ENCODE peak calls at places on chromosomes 5 and 9, in seven cellular contexts. E is activated CD8-positive, alpha-beta memory T cell treated with anti-CD3 and anti-CD28 coated beads for 4 hours; R is uterus; G is activated CD4-positive, alpha-beta T cell treated with anti-CD3 and anti-CD28 coated beads for 1 hour; F is NCI-H69; T is amniotic stem cell; O is stromal cell of bone marrow. C is an unnamed sample.

GRCh38 chr5:122906768-122907167 is 61.4 kb downstream of the SNX24 start:
- DNase-seq in E (no peak), R (peak; percentile 27), G (no peak), F (no peak), T (no peak), O (no peak), C (no peak)

GRCh38 chr5:123882946-123883345 is 371.0 kb downstream of the CSNK1G3 start:
- DNase-seq in E (no peak), R (no peak), G (no peak), F (peak; percentile 50), T (no peak), O (no peak), C (no peak)

GRCh38 chr9:131297903-131298302 is 8.4 kb downstream of the PLPP7 start:
- DNase-seq in E (no peak), R (no peak), G (no peak), F (no peak), T (no peak), O (no peak), C (no peak)

GRCh38 chr5:173829826-173830225 is 58.3 kb upstream of the CPEB4 start:
- DNase-seq in E (no peak), R (no peak), G (no peak), F (no peak), T (peak; percentile 53), O (no peak), C (no peak)

GRCh38 chr9:10678010-10678409 is 65.2 kb upstream of the PTPRD start:
- DNase-seq in E (no peak), R (no peak), G (no peak), F (no peak), T (no peak), O (no peak), C (no peak)

GRCh38 chr5:6820851-6821479 is 107.7 kb downstream of the TENT4A start:
- DNase-seq in E (no peak), R (no peak), G (no peak), F (peak; percentile 84), T (no peak), O (no peak), C (no peak)

GRCh38 chr5:180648658-180649296 is 623 bp downstream of the FLT4 start:
- DNase-seq in E (no peak), R (peak; percentile 10), G (no peak), F (peak; percentile 26), T (no peak), O (no peak), C (peak; percentile 24)

GRCh38 chr5:153515269-153515668 is 24.8 kb downstream of the GRIA1 start:
- DNase-seq in E (no peak), R (no peak), G (no peak), F (no peak), T (no peak), O (peak; percentile 23), C (no peak)

GRCh38 chr5:25707093-25707492 is 1062.3 kb upstream of the CDH10 start:
- DNase-seq in E (no peak), R (no peak), G (no peak), F (peak; percentile 13), T (no peak), O (no peak), C (no peak)

GRCh38 chr5:167573274-167574127 is 717.9 kb upstream of the WWC1 start:
- DNase-seq in E (no peak), R (no peak), G (no peak), F (peak; percentile 74), T (peak; percentile 23), O (no peak), C (peak; percentile 68)

GRCh38 chr9:130756460-130757152 is 63.0 kb downstream of the EXOSC2 start:
- DNase-seq in E (no peak), R (no peak), G (no peak), F (no peak), T (no peak), O (no peak), C (no peak)

GRCh38 chr5:142191776-142192175 is 83.2 kb downstream of the NDFIP1 start:
- DNase-seq in E (no peak), R (no peak), G (no peak), F (no peak), T (no peak), O (no peak), C (no peak)

GRCh38 chr5:76083555-76084495 is 642 bp downstream of the SV2C start:
- DNase-seq in E (no peak), R (no peak), G (no peak), F (peak; percentile 62), T (no peak), O (no peak), C (no peak)

GRCh38 chr9:115517335-115518075 is 399.5 kb upstream of the TNC start:
- DNase-seq in E (no peak), R (no peak), G (no peak), F (no peak), T (no peak), O (peak; percentile 76), C (no peak)

GRCh38 chr9:80157561-80157983 is 585.8 kb downstream of the TLE4 start:
- DNase-seq in E (no peak), R (no peak), G (no peak), F (peak; percentile 38), T (no peak), O (peak; percentile 25), C (no peak)

GRCh38 chr9:125492719-125493118 is 214.3 kb downstream of the MAPKAP1 start:
- DNase-seq in E (no peak), R (no peak), G (no peak), F (peak; percentile 20), T (no peak), O (no peak), C (no peak)

GRCh38 chr5:161409471-161409870 is 137.1 kb downstream of the GABRB2 start:
- DNase-seq in E (no peak), R (no peak), G (no peak), F (no peak), T (no peak), O (no peak), C (no peak)

GRCh38 chr9:118786877-118787276 is 582.4 kb downstream of the BRINP1 start:
- DNase-seq in E (no peak), R (no peak), G (no peak), F (peak; percentile 39), T (no peak), O (no peak), C (no peak)

GRCh38 chr5:143495823-143496275 is 92.4 kb upstream of the NR3C1 start:
- DNase-seq in E (no peak), R (peak; percentile 21), G (no peak), F (peak; percentile 80), T (no peak), O (peak; percentile 50), C (no peak)

GRCh38 chr9:6467006-6467625 is 54.1 kb downstream of the UHRF2 start:
- DNase-seq in E (no peak), R (no peak), G (no peak), F (no peak), T (no peak), O (no peak), C (no peak)

GRCh38 chr9:93509084-93509483 is 55.7 kb upstream of the FAM120AOS start:
- DNase-seq in E (no peak), R (no peak), G (no peak), F (no peak), T (no peak), O (no peak), C (no peak)

GRCh38 chr5:62720036-62720441 is 141.4 kb downstream of the LRRC70 start:
- DNase-seq in E (no peak), R (no peak), G (no peak), F (peak; percentile 47), T (no peak), O (no peak), C (no peak)

GRCh38 chr5:121962347-121962670 is 534 bp downstream of the SRFBP1 start:
- DNase-seq in E (no peak), R (no peak), G (no peak), F (peak; percentile 40), T (no peak), O (no peak), C (no peak)

GRCh38 chr9:95504053-95504963 is 12.5 kb downstream of the PTCH1 start:
- DNase-seq in E (no peak), R (no peak), G (no peak), F (peak; percentile 48), T (no peak), O (no peak), C (peak; percentile 40)

GRCh38 chr9:15584383-15584782 is 31.5 kb downstream of the CCDC171 start:
- DNase-seq in E (no peak), R (no peak), G (no peak), F (no peak), T (no peak), O (no peak), C (no peak)

GRCh38 chr9:15606667-15607472 is 54.0 kb downstream of the CCDC171 start:
- DNase-seq in E (no peak), R (no peak), G (no peak), F (peak; percentile 67), T (peak; percentile 13), O (peak; percentile 18), C (no peak)

C was measured in head of caudate nucleus.